ENCODE peak calls at places on chromosomes 11 and 22, in six cellular contexts. I, O, T, N, B and V are unnamed samples. For H3K36me3 and H3K4me1, the result is how much of the 10 kb centered on the place peaks cover.

GRCh38 chr11:134464196-134464595 is 52.2 kb upstream of the B3GAT1 start:
- DNase-seq in N (no peak), O (no peak), I (no peak), B (no peak), T (no peak), V (no peak)

GRCh38 chr11:69947059-69947771 is 128.0 kb upstream of the FGF3 start:
- DNase-seq in B (no peak), N (no peak), O (no peak), I (no peak), T (peak), V (no peak)

GRCh38 chr11:7892751-7893356 is 38.2 kb downstream of the OR10A6 start:
- DNase-seq in O (no peak), T (peak), N (no peak), B (no peak), I (peak), V (peak)

GRCh38 chr11:118353084-118353710 is 6.2 kb upstream of the UBE4A start:
- DNase-seq in B (no peak), N (no peak), T (peak), I (peak), O (no peak), V (peak)

GRCh38 chr22:28297504-28297903 is 378.4 kb upstream of the PITPNB start:
- DNase-seq in N (no peak), B (no peak), O (peak), T (no peak), I (no peak), V (no peak)

GRCh38 chr11:72826191-72826941 is 12.2 kb downstream of the ATG16L2 start:
- DNase-seq in T (no peak), N (no peak), I (no peak), O (no peak), B (no peak), V (no peak)

GRCh38 chr11:76408171-76408965 is 27.2 kb downstream of the GVQW3 start:
- DNase-seq in I (no peak), T (no peak), O (no peak), B (peak), N (no peak), V (no peak)

GRCh38 chr11:134537941-134538340 is 125.9 kb upstream of the B3GAT1 start:
- DNase-seq in I (no peak), N (peak), B (peak), O (no peak), T (no peak), V (no peak)

GRCh38 chr11:29844701-29845379 is 172.0 kb downstream of the KCNA4 start:
- DNase-seq in O (no peak), T (no peak), N (no peak), I (no peak), B (no peak), V (no peak)

GRCh38 chr22:21791635-21792625 is 56.3 kb upstream of the YPEL1 start:
- DNase-seq in O (no peak), T (peak), N (no peak), B (no peak), I (no peak), V (no peak)

GRCh38 chr22:20771918-20772625 is 1.8 kb upstream of the SERPIND1 start:
- DNase-seq in N (no peak), I (no peak), B (peak), O (no peak), T (no peak), V (no peak)

GRCh38 chr11:61498767-61499341 is 9.7 kb upstream of the LRRC10B start:
- DNase-seq in B (no peak), T (no peak), N (no peak), I (no peak), O (no peak), V (no peak)

GRCh38 chr22:28791841-28792490 is 8.4 kb downstream of the XBP1 start:
- DNase-seq in O (no peak), I (no peak), T (no peak), B (no peak), N (no peak), V (no peak)

GRCh38 chr11:76808158-76808557 is 25.0 kb downstream of the TSKU start:
- DNase-seq in I (no peak), N (no peak), B (peak), O (no peak), T (no peak), V (no peak)

GRCh38 chr11:76247091-76247490 is 40.8 kb upstream of the WNT11 start:
- DNase-seq in O (no peak), N (no peak), I (no peak), B (no peak), T (no peak), V (no peak)

GRCh38 chr11:10599388-10600175 is 31.1 kb upstream of the LYVE1 start:
- DNase-seq in O (no peak), I (no peak), N (no peak), T (peak), B (no peak), V (no peak)

GRCh38 chr11:35799655-35800054 is 137.1 kb downstream of the TRIM44 start:
- DNase-seq in N (no peak), B (no peak), I (no peak), T (no peak), O (no peak), V (no peak)

GRCh38 chr11:46304605-46305004 is 27.1 kb downstream of the CREB3L1 start:
- DNase-seq in N (no peak), T (no peak), I (no peak), B (no peak), O (no peak), V (no peak)
- H3K36me3 ChIP-seq in N (under half), T (under half), I (under half), B (under half), O (under half), V (under half)

GRCh38 chr11:107991868-107992414 is 16.8 kb upstream of the CUL5 start:
- DNase-seq in B (no peak), N (no peak), O (no peak), T (no peak), I (no peak), V (no peak)
- H3K27ac ChIP-seq in B (no peak), N (no peak), O (no peak), T (no peak), I (no peak), V (no peak)

DNA sequence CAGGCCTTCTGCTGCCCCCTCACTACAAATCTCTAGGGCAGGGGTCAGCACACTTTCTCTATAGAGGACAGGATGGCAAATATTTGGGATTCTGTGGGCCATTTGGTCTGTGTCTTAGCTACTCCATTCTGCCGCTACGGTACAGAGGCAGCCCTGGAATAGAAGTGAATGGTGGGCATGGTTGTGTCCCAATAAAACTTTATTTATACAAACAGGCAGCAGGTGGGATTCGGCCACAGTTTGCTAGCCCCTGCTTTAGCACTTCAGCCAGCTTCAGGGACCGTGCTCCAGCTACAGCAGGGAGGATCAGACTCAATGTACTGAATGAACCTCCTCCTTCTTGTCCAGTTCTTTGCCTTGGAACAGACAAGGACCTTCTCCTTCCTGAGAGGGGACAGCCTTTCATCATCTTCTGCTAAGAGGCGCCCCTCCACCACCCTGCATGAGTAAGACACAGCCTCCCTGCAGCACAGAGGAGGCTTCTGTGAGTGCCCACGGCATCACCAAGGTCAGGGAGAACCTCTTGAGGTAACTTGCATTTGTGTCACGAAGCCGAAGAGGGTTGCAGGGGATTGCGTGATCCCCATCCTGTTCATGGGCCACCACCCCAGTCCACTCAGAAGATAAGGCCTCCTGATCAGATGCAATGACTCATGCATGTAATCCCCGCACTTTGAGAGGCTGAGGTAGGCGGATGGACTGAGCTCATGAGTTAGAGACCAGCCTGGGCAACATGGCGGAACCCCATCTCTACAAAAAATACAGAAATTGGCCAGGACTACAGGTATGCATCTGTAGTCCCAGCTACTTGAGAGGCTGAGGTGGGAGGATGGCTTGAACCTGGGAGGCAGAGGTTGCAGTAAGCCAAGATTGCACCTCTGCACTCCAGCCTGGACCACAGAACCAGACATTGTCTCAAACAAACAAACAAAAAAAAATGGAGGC is 4.6 kb downstream of the C11orf24 start:
- DNase-seq in T (no peak), I (no peak), B (no peak), N (no peak), O (no peak), V (no peak)
- H3K4me1 ChIP-seq in T (under half), I (under half), B (under half), N (under half), O (under half), V (under half)

DNA sequence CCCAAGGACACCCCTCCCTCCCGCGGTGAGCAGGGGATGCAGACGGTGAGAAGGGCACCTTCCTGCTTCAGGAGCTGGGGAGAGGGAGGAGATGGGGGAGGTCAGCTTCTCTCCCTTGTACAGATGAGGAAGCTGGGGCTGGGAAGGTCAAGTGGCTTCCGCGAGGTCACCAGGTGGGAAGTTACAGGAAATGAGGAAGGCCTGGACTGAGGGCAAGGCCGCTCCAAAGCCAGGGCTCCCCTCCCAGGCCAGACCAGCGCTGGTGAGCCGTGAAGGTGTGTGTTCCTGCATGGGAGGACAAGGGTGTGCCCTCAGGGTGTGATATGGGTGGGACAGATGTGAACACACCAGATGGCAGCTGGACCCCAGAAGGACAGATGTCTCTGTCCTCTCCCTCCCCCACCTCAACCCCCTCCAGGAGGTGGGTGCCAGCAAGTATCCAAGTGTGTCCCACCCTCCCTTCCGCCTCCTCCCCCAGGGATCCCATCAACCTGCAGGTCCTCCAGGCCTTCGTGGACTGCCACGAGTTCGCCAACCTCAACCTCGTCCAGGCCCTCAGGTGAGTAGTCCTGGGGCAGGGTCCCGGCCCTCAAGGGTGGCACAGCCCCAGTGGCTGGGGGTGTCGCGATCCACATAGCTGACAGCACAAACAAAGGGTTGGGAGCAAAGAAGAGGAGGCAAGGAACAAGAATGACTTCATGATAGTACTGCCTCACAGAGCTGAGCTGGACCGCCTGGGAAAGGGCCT is 16.6 kb downstream of the CYTH4 start:
- DNase-seq in O (peak), N (no peak), B (no peak), I (no peak), T (no peak), V (no peak)
- H3K36me3 ChIP-seq in O (under half), N (under half), B (under half), I (half or more), T (under half), V (under half)